ENCODE peak calls at places on chromosomes 12 and 14, in seven cellular contexts. U is adipocyte, G is neural progenitor cell, F is astrocyte, O is NT2/D1, D is fibroblast of lung, Z is IMR-90. S is an unnamed sample.
A peak's percentile ranks its signal among the peaks of the same experiment; 100 is the strongest.

GRCh38 chr12:75390156-75390898 is 562 bp upstream of the GLIPR1L2 start:
- DNase-seq in F (no peak), D (no peak), G (no peak), O (no peak), Z (no peak), U (no peak), S (no peak)

GRCh38 chr12:105704788-105705187 is 374.3 kb downstream of the C12orf75 start:
- DNase-seq in U (no peak), F (no peak), G (no peak), D (no peak), O (no peak), Z (no peak), S (no peak)

GRCh38 chr14:40656301-40656700 is 950.4 kb upstream of the LRFN5 start:
- DNase-seq in G (no peak), D (no peak), O (no peak), F (no peak), U (no peak), Z (no peak), S (no peak)

GRCh38 chr12:120314220-120314619 is 12.1 kb downstream of the SIRT4 start:
- DNase-seq in G (peak; percentile 36), O (no peak), D (no peak), Z (no peak), F (no peak), U (no peak), S (no peak)

GRCh38 chr14:93042968-93043940 is 72.5 kb downstream of the ITPK1 start:
- DNase-seq in O (no peak), Z (peak; percentile 63), F (peak; percentile 90), D (peak; percentile 94), G (no peak), U (peak; percentile 90), S (no peak)

GRCh38 chr14:31949709-31950108 is 127.4 kb upstream of the ARHGAP5 start:
- DNase-seq in F (no peak), Z (peak; percentile 48), U (peak; percentile 30), O (no peak), D (no peak), G (no peak), S (no peak)

GRCh38 chr12:122867701-122868461 is 28.0 kb downstream of the VPS37B start:
- DNase-seq in Z (no peak), G (peak; percentile 49), D (no peak), F (no peak), O (no peak), U (no peak), S (no peak)

GRCh38 chr12:6834873-6835272 is 5.9 kb upstream of the GNB3 start:
- DNase-seq in G (no peak), O (no peak), U (no peak), F (no peak), D (no peak), Z (no peak), S (no peak)

GRCh38 chr14:54564071-54564798 is 2.7 kb upstream of the SAMD4A start:
- DNase-seq in O (no peak), D (peak; percentile 26), Z (peak; percentile 48), G (peak; percentile 32), F (peak; percentile 27), U (peak; percentile 82), S (no peak)

GRCh38 chr14:46399049-46399448 is 252.5 kb downstream of the RPL10L start:
- DNase-seq in F (no peak), D (no peak), O (no peak), U (no peak), Z (no peak), G (no peak), S (no peak)

GRCh38 chr12:26162174-26162573 is 33.2 kb upstream of the SSPN start:
- DNase-seq in U (no peak), O (no peak), Z (no peak), G (no peak), F (no peak), D (no peak), S (no peak)

GRCh38 chr14:45868377-45868776 is 615.4 kb upstream of the MIS18BP1 start:
- DNase-seq in O (no peak), G (no peak), F (no peak), D (no peak), Z (no peak), U (no peak), S (no peak)

GRCh38 chr12:62194616-62195015 is 65.6 kb upstream of the USP15 start:
- DNase-seq in O (no peak), F (peak; percentile 27), U (peak; percentile 9), G (no peak), Z (no peak), D (peak; percentile 52), S (no peak)

GRCh38 chr12:124475295-124476010 is 92.0 kb downstream of the NCOR2 start:
- DNase-seq in U (no peak), O (no peak), D (no peak), G (no peak), F (no peak), Z (no peak), S (no peak)

GRCh38 chr14:78721756-78722455 is 551.7 kb downstream of the NRXN3 start:
- DNase-seq in F (no peak), D (no peak), Z (no peak), G (no peak), O (no peak), U (no peak), S (no peak)

GRCh38 chr12:130438243-130438620 is 100.5 kb downstream of the PIWIL1 start:
- DNase-seq in F (no peak), U (no peak), G (no peak), Z (no peak), O (no peak), D (no peak), S (no peak)

GRCh38 chr14:55579724-55580400 is at the start of gene KTN1:
- DNase-seq in U (peak; percentile 93), G (peak; percentile 94), F (peak; percentile 55), Z (peak; percentile 71), O (peak; percentile 35), D (peak; percentile 82), S (peak; percentile 84)

GRCh38 chr12:75997658-75998057 is 33.9 kb downstream of the PHLDA1 start:
- DNase-seq in F (no peak), O (no peak), D (no peak), U (no peak), Z (no peak), G (no peak), S (no peak)

GRCh38 chr12:110776410-110776809 is 33.7 kb upstream of the PPP1CC start:
- DNase-seq in Z (no peak), D (no peak), G (no peak), F (no peak), O (no peak), U (no peak), S (no peak)

GRCh38 chr14:97538749-97539388 is 741.7 kb downstream of the VRK1 start:
- DNase-seq in G (no peak), U (no peak), D (no peak), O (no peak), Z (no peak), F (no peak), S (no peak)

GRCh38 chr14:97539884-97540283 is 742.7 kb downstream of the VRK1 start:
- DNase-seq in Z (no peak), D (no peak), O (no peak), F (no peak), G (no peak), U (no peak), S (no peak)

GRCh38 chr14:97532052-97532451 is 734.9 kb downstream of the VRK1 start:
- DNase-seq in F (no peak), U (no peak), D (no peak), Z (no peak), O (no peak), G (no peak), S (no peak)

GRCh38 chr14:97539389-97539786 is 742.2 kb downstream of the VRK1 start:
- DNase-seq in F (no peak), U (no peak), O (no peak), G (no peak), Z (no peak), D (no peak), S (no peak)

GRCh38 chr14:97536421-97536820 is 739.2 kb downstream of the VRK1 start:
- DNase-seq in O (no peak), D (no peak), Z (no peak), U (no peak), G (no peak), F (no peak), S (no peak)
- H3K4me3 ChIP-seq in O (no peak overlapping the region), D (no peak overlapping the region), Z (no peak overlapping the region), U (no peak overlapping the region), G (no peak overlapping the region), F (no peak overlapping the region), S (no peak overlapping the region)

DNA sequence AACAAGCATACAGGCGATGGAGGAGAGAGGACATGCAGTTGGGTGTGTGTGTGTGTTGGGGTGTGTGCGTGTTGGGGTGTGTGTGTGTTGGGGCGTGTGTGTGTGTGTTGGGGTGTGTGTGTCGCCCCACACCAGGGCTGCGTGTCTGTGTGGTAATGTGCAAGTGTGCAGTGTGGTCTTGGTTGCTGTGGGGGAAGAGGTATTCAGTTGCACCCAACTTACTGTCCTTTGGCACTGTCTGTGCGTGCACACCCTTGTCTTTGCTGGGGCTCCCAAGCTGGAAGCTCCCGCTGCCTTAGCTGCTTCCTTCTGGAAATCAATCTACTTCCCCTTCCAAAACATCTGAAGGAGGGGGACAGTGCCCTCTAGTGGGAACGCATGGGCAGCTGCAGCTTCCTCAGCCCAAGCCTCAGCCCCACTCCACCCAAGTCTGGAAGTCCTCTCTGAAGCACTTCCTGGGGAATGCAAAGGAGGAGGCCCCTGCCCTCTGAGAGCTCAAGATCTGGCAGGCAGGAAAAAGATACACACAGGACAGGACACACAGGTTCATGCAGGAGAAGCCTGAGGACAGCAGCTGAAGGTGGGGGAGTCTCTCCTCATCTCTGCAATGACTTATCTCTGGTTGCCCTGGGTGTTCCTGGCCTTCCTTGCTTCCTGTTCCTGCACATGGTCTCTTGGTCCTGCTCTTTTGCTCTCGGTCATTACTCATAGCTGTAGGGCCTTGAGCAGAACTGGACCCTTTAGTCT is 13.1 kb downstream of the ASIC1 start:
- DNase-seq in Z (peak; percentile 84), O (peak; percentile 84), D (peak; percentile 68), G (peak; percentile 86), F (peak; percentile 51), U (peak; percentile 93), S (peak; percentile 84)
- H3K9ac ChIP-seq in Z (peak overlapping the region; percentile 15), O (no peak overlapping the region), D (no peak overlapping the region), G (no peak overlapping the region), F (no peak overlapping the region), U (peak overlapping the region; percentile 27), S (peak overlapping the region; percentile 1)

DNA sequence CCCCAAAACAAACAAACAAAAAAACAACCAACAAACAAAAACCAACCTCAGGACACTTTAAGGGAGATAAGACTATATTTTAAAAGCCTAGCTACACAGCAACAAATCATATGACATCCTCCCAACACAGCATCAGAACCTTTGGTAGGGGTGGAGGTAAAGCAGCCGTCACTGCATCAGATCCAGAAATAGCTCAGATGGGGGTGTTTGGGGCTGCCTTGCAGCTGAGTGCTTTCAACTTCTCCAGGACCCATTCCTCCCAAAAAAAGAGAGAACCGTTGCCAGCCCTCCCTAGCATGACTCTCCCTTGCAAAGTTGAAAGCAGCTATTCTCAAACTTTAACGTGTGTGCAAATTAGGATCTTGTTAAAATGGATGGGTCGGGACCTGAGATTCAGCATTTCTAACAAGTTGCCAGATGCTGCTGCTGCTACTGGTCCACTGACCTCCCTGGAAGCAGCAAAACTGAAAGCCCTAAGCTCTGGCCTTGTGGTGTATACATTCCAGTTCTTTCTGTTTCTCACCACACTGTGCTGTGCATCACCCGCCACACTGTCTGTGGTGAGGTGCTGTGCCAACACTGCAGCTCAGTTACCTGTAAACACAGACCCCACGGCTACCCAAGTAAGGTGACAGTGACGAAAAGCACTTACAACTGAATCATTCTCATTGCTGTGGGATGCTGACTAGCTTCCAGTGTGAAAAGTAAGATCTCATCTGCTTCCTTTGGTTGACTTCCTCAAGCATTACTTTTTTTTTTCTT is 54.0 kb downstream of the SLC38A1 start:
- DNase-seq in G (no peak), Z (peak; percentile 36), O (no peak), F (no peak), D (peak; percentile 25), U (no peak), S (peak; percentile 48)
- H3K4me3 ChIP-seq in G (no peak overlapping the region), Z (no peak overlapping the region), O (no peak overlapping the region), F (no peak overlapping the region), D (no peak overlapping the region), U (no peak overlapping the region), S (no peak overlapping the region)

GRCh38 chr14:77098470-77099353 is 654 bp downstream of the CIPC start:
- DNase-seq in Z (no peak), O (no peak), U (peak; percentile 63), G (peak; percentile 50), D (no peak), F (no peak), S (peak; percentile 31)
- H3K9ac ChIP-seq in Z (peak overlapping the region; percentile 87), O (peak overlapping the region; percentile 97), U (peak overlapping the region; percentile 98), G (peak overlapping the region; percentile 71), D (peak overlapping the region; percentile 94), F (peak overlapping the region; percentile 98), S (peak overlapping the region; percentile 70)